ENCODE peak calls at places on chromosomes 2 and 18, in ten cellular contexts. One of them, this sample, is unnamed. For H3K4me1, the result is how much of the 10 kb centered on the place peaks cover.

GRCh38 chr2:20514596-20515269 is 67.9 kb downstream of the RHOB start:
- DNase-seq in BE2C: no peak
- DNase-seq in cardiac muscle cell: peak
- DNase-seq in CD8-positive, alpha-beta memory T cell: no peak
- DNase-seq in CD8-positive, alpha-beta T cell: no peak
- DNase-seq in SK-N-SH: no peak
- DNase-seq in HAP-1: no peak
- DNase-seq in effector memory CD4-positive, alpha-beta T cell: no peak
- DNase-seq in tibial nerve: no peak
- DNase-seq in PC-3: peak
- DNase-seq in this sample: no peak

GRCh38 chr2:88657131-88657530 is 29.9 kb upstream of the EIF2AK3 start:
- DNase-seq in BE2C: no peak
- DNase-seq in cardiac muscle cell: peak
- DNase-seq in CD8-positive, alpha-beta memory T cell: no peak
- DNase-seq in CD8-positive, alpha-beta T cell: no peak
- DNase-seq in SK-N-SH: no peak
- DNase-seq in HAP-1: no peak
- DNase-seq in effector memory CD4-positive, alpha-beta T cell: no peak
- DNase-seq in tibial nerve: no peak
- DNase-seq in PC-3: peak
- DNase-seq in this sample: no peak

GRCh38 chr18:75377975-75378673 is 49.4 kb downstream of the SMIM21 start:
- DNase-seq in BE2C: no peak
- DNase-seq in cardiac muscle cell: no peak
- DNase-seq in CD8-positive, alpha-beta memory T cell: no peak
- DNase-seq in CD8-positive, alpha-beta T cell: no peak
- DNase-seq in SK-N-SH: no peak
- DNase-seq in HAP-1: no peak
- DNase-seq in effector memory CD4-positive, alpha-beta T cell: no peak
- DNase-seq in tibial nerve: no peak
- DNase-seq in PC-3: no peak
- DNase-seq in this sample: no peak

GRCh38 chr2:236872015-236872414 is 213.7 kb upstream of the COPS8 start:
- DNase-seq in BE2C: no peak
- DNase-seq in cardiac muscle cell: no peak
- DNase-seq in CD8-positive, alpha-beta memory T cell: no peak
- DNase-seq in CD8-positive, alpha-beta T cell: no peak
- DNase-seq in SK-N-SH: no peak
- DNase-seq in HAP-1: no peak
- DNase-seq in effector memory CD4-positive, alpha-beta T cell: no peak
- DNase-seq in tibial nerve: no peak
- DNase-seq in PC-3: no peak
- DNase-seq in this sample: peak

GRCh38 chr2:179686718-179687342 is 174.6 kb downstream of the ZNF385B start:
- DNase-seq in BE2C: no peak
- DNase-seq in cardiac muscle cell: no peak
- DNase-seq in CD8-positive, alpha-beta memory T cell: no peak
- DNase-seq in CD8-positive, alpha-beta T cell: no peak
- DNase-seq in SK-N-SH: no peak
- DNase-seq in HAP-1: no peak
- DNase-seq in effector memory CD4-positive, alpha-beta T cell: no peak
- DNase-seq in tibial nerve: no peak
- DNase-seq in PC-3: peak
- DNase-seq in this sample: no peak

GRCh38 chr2:100924520-100925451 is 77.3 kb upstream of the RPL31 start:
- DNase-seq in BE2C: no peak
- DNase-seq in cardiac muscle cell: peak
- DNase-seq in CD8-positive, alpha-beta memory T cell: peak
- DNase-seq in CD8-positive, alpha-beta T cell: peak
- DNase-seq in SK-N-SH: no peak
- DNase-seq in HAP-1: no peak
- DNase-seq in effector memory CD4-positive, alpha-beta T cell: peak
- DNase-seq in tibial nerve: no peak
- DNase-seq in PC-3: no peak
- DNase-seq in this sample: no peak

GRCh38 chr2:106257135-106257534 is 63.0 kb upstream of the UXS1 start:
- DNase-seq in BE2C: no peak
- DNase-seq in cardiac muscle cell: no peak
- DNase-seq in CD8-positive, alpha-beta memory T cell: no peak
- DNase-seq in CD8-positive, alpha-beta T cell: no peak
- DNase-seq in SK-N-SH: no peak
- DNase-seq in HAP-1: no peak
- DNase-seq in effector memory CD4-positive, alpha-beta T cell: no peak
- DNase-seq in tibial nerve: no peak
- DNase-seq in PC-3: no peak
- DNase-seq in this sample: no peak

GRCh38 chr2:230942920-230943896 is 18.2 kb upstream of the GPR55 start:
- DNase-seq in BE2C: no peak
- DNase-seq in cardiac muscle cell: peak
- DNase-seq in CD8-positive, alpha-beta memory T cell: no peak
- DNase-seq in CD8-positive, alpha-beta T cell: peak
- DNase-seq in SK-N-SH: no peak
- DNase-seq in HAP-1: no peak
- DNase-seq in effector memory CD4-positive, alpha-beta T cell: no peak
- DNase-seq in tibial nerve: no peak
- DNase-seq in PC-3: no peak
- DNase-seq in this sample: peak

GRCh38 chr2:117979911-117980341 is 33.9 kb downstream of the CCDC93 start:
- DNase-seq in BE2C: no peak
- DNase-seq in cardiac muscle cell: peak
- DNase-seq in CD8-positive, alpha-beta memory T cell: no peak
- DNase-seq in CD8-positive, alpha-beta T cell: no peak
- DNase-seq in SK-N-SH: no peak
- DNase-seq in HAP-1: no peak
- DNase-seq in effector memory CD4-positive, alpha-beta T cell: no peak
- DNase-seq in tibial nerve: no peak
- DNase-seq in PC-3: no peak
- DNase-seq in this sample: no peak

DNA sequence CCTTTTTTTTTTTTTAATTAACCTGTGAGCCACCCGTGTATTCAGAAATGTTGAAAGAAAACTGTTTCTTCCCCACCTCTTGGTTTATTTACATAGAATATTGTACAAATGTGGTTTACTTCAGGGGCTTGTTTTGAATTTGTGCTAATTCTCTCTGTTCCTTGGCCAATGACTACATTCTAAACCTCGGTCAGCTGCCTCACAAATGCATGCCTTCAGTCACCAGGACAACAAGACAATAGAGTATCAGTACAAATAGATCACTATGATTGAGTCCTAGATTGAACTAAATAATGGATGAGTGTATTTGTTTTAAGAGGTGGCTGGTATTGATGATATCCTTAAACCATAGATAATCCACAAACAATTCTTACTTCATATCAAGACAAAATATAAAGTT is 36.0 kb downstream of the AGFG1 start:
- DNase-seq in BE2C: no peak
- DNase-seq in cardiac muscle cell: no peak
- DNase-seq in CD8-positive, alpha-beta memory T cell: no peak
- DNase-seq in CD8-positive, alpha-beta T cell: no peak
- DNase-seq in SK-N-SH: no peak
- DNase-seq in HAP-1: peak
- DNase-seq in effector memory CD4-positive, alpha-beta T cell: no peak
- DNase-seq in tibial nerve: no peak
- DNase-seq in PC-3: no peak
- DNase-seq in this sample: no peak
- H3K4me1 ChIP-seq in BE2C: under half
- H3K4me1 ChIP-seq in cardiac muscle cell: under half
- H3K4me1 ChIP-seq in CD8-positive, alpha-beta memory T cell: half or more
- H3K4me1 ChIP-seq in CD8-positive, alpha-beta T cell: half or more
- H3K4me1 ChIP-seq in SK-N-SH: under half
- H3K4me1 ChIP-seq in HAP-1: under half
- H3K4me1 ChIP-seq in effector memory CD4-positive, alpha-beta T cell: under half
- H3K4me1 ChIP-seq in tibial nerve: under half
- H3K4me1 ChIP-seq in PC-3: half or more
- H3K4me1 ChIP-seq in this sample: under half

GRCh38 chr2:65299246-65299645 is 71.6 kb downstream of the ACTR2 start:
- DNase-seq in BE2C: no peak
- DNase-seq in cardiac muscle cell: no peak
- DNase-seq in CD8-positive, alpha-beta memory T cell: no peak
- DNase-seq in CD8-positive, alpha-beta T cell: no peak
- DNase-seq in SK-N-SH: no peak
- DNase-seq in HAP-1: no peak
- DNase-seq in effector memory CD4-positive, alpha-beta T cell: peak
- DNase-seq in tibial nerve: no peak
- DNase-seq in PC-3: peak
- DNase-seq in this sample: no peak

GRCh38 chr2:65294701-65295100 is 67.1 kb downstream of the ACTR2 start:
- DNase-seq in BE2C: no peak
- DNase-seq in cardiac muscle cell: no peak
- DNase-seq in CD8-positive, alpha-beta memory T cell: no peak
- DNase-seq in CD8-positive, alpha-beta T cell: no peak
- DNase-seq in SK-N-SH: no peak
- DNase-seq in HAP-1: no peak
- DNase-seq in effector memory CD4-positive, alpha-beta T cell: no peak
- DNase-seq in tibial nerve: no peak
- DNase-seq in PC-3: no peak
- DNase-seq in this sample: no peak

GRCh38 chr2:65297544-65297943 is 69.9 kb downstream of the ACTR2 start:
- DNase-seq in BE2C: no peak
- DNase-seq in cardiac muscle cell: no peak
- DNase-seq in CD8-positive, alpha-beta memory T cell: no peak
- DNase-seq in CD8-positive, alpha-beta T cell: no peak
- DNase-seq in SK-N-SH: no peak
- DNase-seq in HAP-1: no peak
- DNase-seq in effector memory CD4-positive, alpha-beta T cell: no peak
- DNase-seq in tibial nerve: no peak
- DNase-seq in PC-3: no peak
- DNase-seq in this sample: no peak

GRCh38 chr2:65298089-65298488 is 70.5 kb downstream of the ACTR2 start:
- DNase-seq in BE2C: no peak
- DNase-seq in cardiac muscle cell: no peak
- DNase-seq in CD8-positive, alpha-beta memory T cell: no peak
- DNase-seq in CD8-positive, alpha-beta T cell: no peak
- DNase-seq in SK-N-SH: no peak
- DNase-seq in HAP-1: no peak
- DNase-seq in effector memory CD4-positive, alpha-beta T cell: no peak
- DNase-seq in tibial nerve: no peak
- DNase-seq in PC-3: no peak
- DNase-seq in this sample: no peak

DNA sequence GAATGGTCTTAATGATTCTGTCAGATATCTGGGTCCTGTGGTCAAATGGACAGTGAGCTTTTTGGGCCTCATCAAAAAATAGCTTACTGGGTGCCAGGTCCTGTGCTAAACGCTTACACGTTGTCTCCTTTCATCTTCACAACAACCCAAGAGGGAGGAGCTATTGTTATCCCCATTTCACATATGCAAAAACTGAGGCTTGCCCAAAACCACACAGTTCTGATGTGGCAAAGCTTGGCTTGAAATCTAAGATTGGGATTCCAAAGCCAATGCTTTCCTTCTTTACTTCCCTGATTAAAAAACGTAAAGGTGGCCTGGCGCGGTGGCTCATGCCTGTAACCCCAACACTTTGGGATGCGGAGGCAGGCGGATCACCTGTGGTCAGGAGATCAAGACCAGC is 69.3 kb downstream of the ACTR2 start:
- DNase-seq in BE2C: no peak
- DNase-seq in cardiac muscle cell: no peak
- DNase-seq in CD8-positive, alpha-beta memory T cell: no peak
- DNase-seq in CD8-positive, alpha-beta T cell: no peak
- DNase-seq in SK-N-SH: no peak
- DNase-seq in HAP-1: no peak
- DNase-seq in effector memory CD4-positive, alpha-beta T cell: no peak
- DNase-seq in tibial nerve: no peak
- DNase-seq in PC-3: no peak
- DNase-seq in this sample: no peak
- H3K4me1 ChIP-seq in BE2C: under half
- H3K4me1 ChIP-seq in cardiac muscle cell: under half
- H3K4me1 ChIP-seq in CD8-positive, alpha-beta memory T cell: under half
- H3K4me1 ChIP-seq in CD8-positive, alpha-beta T cell: under half
- H3K4me1 ChIP-seq in SK-N-SH: under half
- H3K4me1 ChIP-seq in HAP-1: under half
- H3K4me1 ChIP-seq in effector memory CD4-positive, alpha-beta T cell: under half
- H3K4me1 ChIP-seq in tibial nerve: under half
- H3K4me1 ChIP-seq in PC-3: under half
- H3K4me1 ChIP-seq in this sample: under half

GRCh38 chr2:47783491-47784330 is 766 bp downstream of the MSH6 start:
- DNase-seq in BE2C: peak
- DNase-seq in cardiac muscle cell: peak
- DNase-seq in CD8-positive, alpha-beta memory T cell: peak
- DNase-seq in CD8-positive, alpha-beta T cell: peak
- DNase-seq in SK-N-SH: peak
- DNase-seq in HAP-1: peak
- DNase-seq in effector memory CD4-positive, alpha-beta T cell: peak
- DNase-seq in tibial nerve: peak
- DNase-seq in PC-3: peak
- DNase-seq in this sample: peak
- H3K4me1 ChIP-seq in BE2C: under half
- H3K4me1 ChIP-seq in cardiac muscle cell: under half
- H3K4me1 ChIP-seq in CD8-positive, alpha-beta memory T cell: under half
- H3K4me1 ChIP-seq in CD8-positive, alpha-beta T cell: under half
- H3K4me1 ChIP-seq in SK-N-SH: under half
- H3K4me1 ChIP-seq in HAP-1: under half
- H3K4me1 ChIP-seq in effector memory CD4-positive, alpha-beta T cell: under half
- H3K4me1 ChIP-seq in tibial nerve: under half
- H3K4me1 ChIP-seq in PC-3: under half
- H3K4me1 ChIP-seq in this sample: under half

DNA sequence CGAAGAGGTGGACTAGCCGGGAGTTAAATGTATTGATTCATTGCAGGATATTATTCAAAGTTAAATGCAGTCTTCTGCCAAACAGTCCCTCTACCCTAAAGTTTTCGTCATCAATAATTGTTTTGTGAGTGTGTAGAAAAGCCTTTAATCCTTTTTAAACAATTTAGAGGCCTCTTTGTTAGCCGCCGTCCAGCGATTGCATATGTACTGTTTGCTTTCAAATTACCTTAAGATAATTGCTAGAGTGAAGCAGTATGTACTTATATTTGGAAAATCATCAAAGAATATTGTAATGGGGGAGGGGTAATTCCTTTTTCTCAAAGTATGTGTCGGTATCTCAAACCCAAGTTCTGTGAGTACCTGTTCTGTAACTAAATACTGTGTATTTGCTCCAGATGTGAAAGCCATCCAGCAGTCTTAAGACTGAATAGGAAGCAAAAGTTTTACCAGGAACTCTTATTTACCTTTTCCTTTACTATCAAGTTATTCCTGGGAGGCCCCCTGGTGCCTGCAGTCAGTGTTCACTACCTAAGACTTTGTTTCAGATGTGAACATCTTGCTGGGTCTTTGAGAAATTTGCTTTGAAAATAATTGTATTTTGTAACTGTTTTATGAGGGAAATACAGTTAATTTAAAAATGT is 1.5 kb downstream of the PPP1CB start:
- DNase-seq in BE2C: peak
- DNase-seq in cardiac muscle cell: peak
- DNase-seq in CD8-positive, alpha-beta memory T cell: peak
- DNase-seq in CD8-positive, alpha-beta T cell: peak
- DNase-seq in SK-N-SH: peak
- DNase-seq in HAP-1: peak
- DNase-seq in effector memory CD4-positive, alpha-beta T cell: no peak
- DNase-seq in tibial nerve: peak
- DNase-seq in PC-3: peak
- DNase-seq in this sample: peak
- H3K4me1 ChIP-seq in BE2C: under half
- H3K4me1 ChIP-seq in cardiac muscle cell: under half
- H3K4me1 ChIP-seq in CD8-positive, alpha-beta memory T cell: half or more
- H3K4me1 ChIP-seq in CD8-positive, alpha-beta T cell: half or more
- H3K4me1 ChIP-seq in SK-N-SH: under half
- H3K4me1 ChIP-seq in HAP-1: under half
- H3K4me1 ChIP-seq in effector memory CD4-positive, alpha-beta T cell: under half
- H3K4me1 ChIP-seq in tibial nerve: under half
- H3K4me1 ChIP-seq in PC-3: under half
- H3K4me1 ChIP-seq in this sample: under half

This sample was measured in breast epithelium.